ENCODE peak calls at places on chromosomes 4 and X, in six cellular contexts. B, G, A, R, Y and N are unnamed samples.
A peak's percentile ranks its signal among the peaks of the same experiment; 100 is the strongest.

GRCh38 chrX:56253832-56254703 is 21.9 kb downstream of the KLF8 start:
- ATAC-seq in A (no peak), R (no peak), B (peak; percentile 33), Y (no peak), G (no peak), N (no peak)

GRCh38 chr4:150242820-150243458 is 164.7 kb downstream of the DCLK2 start:
- ATAC-seq in R (peak; percentile 80), B (peak; percentile 74), Y (peak; percentile 65), G (peak; percentile 67), A (peak; percentile 74), N (no peak)

GRCh38 chr4:154559141-154559841 is 3.5 kb upstream of the FGB start:
- ATAC-seq in G (peak; percentile 95), Y (peak; percentile 95), A (peak; percentile 66), R (peak; percentile 99), B (peak; percentile 75), N (no peak)

GRCh38 chrX:96729868-96730643 is 45.4 kb downstream of the DIAPH2 start:
- ATAC-seq in G (no peak), R (no peak), B (no peak), A (no peak), Y (no peak), N (no peak)

GRCh38 chr4:158823461-158823873 is 54.6 kb downstream of the FNIP2 start:
- ATAC-seq in A (peak; percentile 31), G (no peak), R (no peak), Y (no peak), B (no peak), N (no peak)

GRCh38 chr4:41331224-41331623 is 74.5 kb downstream of the UCHL1 start:
- ATAC-seq in A (no peak), Y (no peak), G (no peak), R (no peak), B (no peak), N (no peak)

GRCh38 chrX:78822157-78822683 is 74.7 kb downstream of the LPAR4 start:
- ATAC-seq in R (no peak), Y (no peak), A (no peak), G (no peak), B (no peak), N (peak; percentile 50)

GRCh38 chr4:8122746-8123145 is 35.9 kb downstream of the ABLIM2 start:
- ATAC-seq in A (no peak), G (no peak), B (no peak), R (no peak), Y (no peak), N (no peak)

GRCh38 chr4:15681372-15682339 is at the start of gene FAM200B:
- ATAC-seq in R (peak; percentile 88), A (peak; percentile 98), Y (peak; percentile 89), G (peak; percentile 96), B (peak; percentile 95), N (peak; percentile 100)

GRCh38 chrX:25872786-25873185 is 265.4 kb upstream of the MAGEB18 start:
- ATAC-seq in R (no peak), G (no peak), A (no peak), B (no peak), Y (no peak), N (no peak)

GRCh38 chrX:31353095-31353494 is 281.3 kb upstream of the FTHL17 start:
- ATAC-seq in B (no peak), G (no peak), R (no peak), Y (no peak), A (no peak), N (no peak)

GRCh38 chrX:17590892-17591740 is 146.2 kb upstream of the SCML1 start:
- ATAC-seq in A (peak; percentile 90), R (peak; percentile 82), Y (peak; percentile 90), G (peak; percentile 84), B (peak; percentile 70), N (peak; percentile 72)

GRCh38 chr4:127601029-127601428 is 31.7 kb upstream of the INTU start:
- ATAC-seq in Y (no peak), B (no peak), G (no peak), R (no peak), A (no peak), N (no peak)

GRCh38 chrX:53373307-53373706 is 49.1 kb downstream of the SMC1A start:
- ATAC-seq in Y (no peak), A (no peak), R (no peak), G (no peak), B (no peak), N (no peak)

GRCh38 chr4:108849611-108850406 is 87.0 kb upstream of the ETNPPL start:
- ATAC-seq in R (no peak), B (no peak), Y (peak; percentile 68), A (no peak), G (no peak), N (no peak)

GRCh38 chr4:132227349-132228165 is 921.5 kb upstream of the PCDH10 start:
- ATAC-seq in R (peak; percentile 67), A (no peak), Y (peak; percentile 59), G (peak; percentile 99), B (peak; percentile 99), N (no peak)

DNA sequence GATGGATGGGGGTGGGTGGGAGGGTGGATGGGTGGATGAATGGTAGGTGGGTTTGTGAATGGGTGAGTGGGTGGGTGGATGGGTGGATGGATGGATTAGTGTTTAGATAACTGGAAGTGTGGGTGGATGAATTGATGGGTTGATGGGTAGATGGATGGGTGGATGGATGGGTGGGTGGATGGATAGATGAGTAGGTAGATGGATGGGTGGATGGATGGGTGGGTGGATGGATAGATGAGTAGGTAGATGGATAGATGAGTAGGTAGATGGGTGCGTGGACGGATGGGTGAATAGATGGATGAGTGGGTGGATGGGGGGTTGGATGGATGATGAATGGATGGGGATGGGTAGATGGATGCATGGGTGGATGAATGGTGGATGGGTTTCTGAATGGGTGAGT is 20.3 kb upstream of the ASMTL start:
- ATAC-seq in G (no peak), R (no peak), Y (no peak), A (no peak), B (no peak), N (no peak)
- H3K36me3 ChIP-seq in G (no peaks in the 10 kb centered on the region), R (no peaks in the 10 kb centered on the region), Y (peaks cover 6% of the 10 kb centered on the region), A (no peaks in the 10 kb centered on the region), B (no peaks in the 10 kb centered on the region), N (no peaks in the 10 kb centered on the region)

GRCh38 chrX:135420831-135421230 is 913 bp upstream of the SMIM10L2A start:
- ATAC-seq in G (no peak), Y (no peak), B (no peak), A (no peak), R (no peak), N (no peak)

GRCh38 chrX:135421932-135422809 is at the start of gene SMIM10L2A:
- ATAC-seq in A (no peak), R (peak; percentile 83), Y (peak; percentile 77), G (no peak), B (no peak), N (no peak)

GRCh38 chrX:135425026-135425425 is 3.3 kb downstream of the SMIM10L2A start:
- ATAC-seq in G (no peak), A (no peak), B (no peak), Y (no peak), R (no peak), N (no peak)

GRCh38 chrX:135424469-135424868 is 2.7 kb downstream of the SMIM10L2A start:
- ATAC-seq in Y (no peak), G (no peak), R (no peak), B (no peak), A (no peak), N (no peak)

DNA sequence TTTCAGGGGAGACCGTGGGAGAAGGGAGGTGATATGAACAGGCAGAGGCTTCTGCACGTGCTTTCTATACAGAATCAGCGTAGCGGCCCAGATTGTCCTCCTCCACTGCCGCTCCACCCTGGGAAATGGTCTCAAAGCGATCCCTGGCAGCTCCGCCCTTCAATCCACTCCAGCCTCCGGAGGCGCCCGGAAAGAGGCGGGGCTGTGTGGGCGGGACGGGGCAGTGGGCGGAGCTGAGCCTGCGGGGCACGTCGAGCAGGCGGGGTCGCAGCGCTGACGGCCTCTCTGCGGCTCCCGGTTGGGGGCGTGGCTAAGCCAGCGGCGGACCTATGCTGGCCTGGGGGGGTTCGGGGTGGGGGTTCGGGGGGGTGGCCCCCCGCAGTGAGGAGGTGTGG is 210 bp upstream of the SMIM10L2A start:
- ATAC-seq in G (peak; percentile 90), Y (peak; percentile 96), R (peak; percentile 98), A (peak; percentile 97), B (no peak), N (peak; percentile 91)
- TF ChIP-seq POLR2A in G (peak; percentile 45), Y (no peak), R (peak; percentile 30), A (no peak), B (no peak), N (no peak)

GRCh38 chr4:92265066-92265465 is 38.7 kb upstream of the GRID2 start:
- ATAC-seq in G (no peak), R (no peak), B (no peak), A (no peak), Y (no peak), N (no peak)

GRCh38 chr4:92264163-92264562 is 39.6 kb upstream of the GRID2 start:
- ATAC-seq in Y (no peak), A (no peak), R (no peak), B (no peak), G (no peak), N (no peak)

GRCh38 chr4:92263575-92263974 is 40.2 kb upstream of the GRID2 start:
- ATAC-seq in R (no peak), Y (no peak), B (no peak), G (no peak), A (no peak), N (no peak)

GRCh38 chr4:92266521-92266920 is 37.2 kb upstream of the GRID2 start:
- ATAC-seq in Y (no peak), B (no peak), R (no peak), A (no peak), G (no peak), N (no peak)

DNA sequence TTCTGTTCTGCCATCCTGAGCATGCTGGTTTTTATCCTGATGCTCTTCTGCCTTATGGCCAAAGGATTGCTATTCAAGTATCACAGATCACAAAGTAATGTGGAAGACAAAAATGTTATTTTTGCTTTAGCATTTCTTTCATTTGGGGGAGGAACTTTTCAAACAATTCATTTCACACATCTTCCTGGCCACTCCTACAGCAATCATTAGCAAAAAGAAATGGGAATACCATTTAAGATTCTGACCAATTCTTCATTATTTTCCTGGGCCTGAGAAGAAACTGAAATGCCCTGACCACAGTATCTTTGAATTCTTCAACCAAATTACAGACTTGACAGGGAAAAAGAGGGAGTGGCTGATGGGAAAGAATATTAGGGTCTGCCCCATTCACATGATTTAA is 38.0 kb upstream of the GRID2 start:
- ATAC-seq in G (no peak), A (no peak), B (no peak), R (no peak), Y (no peak), N (no peak)
- TF ChIP-seq POLR2AphosphoS5 in G (no peak), A (no peak), B (no peak), R (no peak), Y (no peak), N (no peak)

GRCh38 chr4:146179784-146180405 is 4.4 kb downstream of the LSM6 start:
- ATAC-seq in R (no peak), Y (no peak), B (no peak), A (no peak), G (no peak), N (no peak)

GRCh38 chr4:146182450-146182849 is 6.9 kb downstream of the LSM6 start:
- ATAC-seq in R (no peak), A (no peak), B (no peak), Y (peak; percentile 68), G (no peak), N (no peak)

GRCh38 chr4:146186556-146186955 is 11.0 kb downstream of the LSM6 start:
- ATAC-seq in G (no peak), R (no peak), B (no peak), A (no peak), Y (no peak), N (no peak)

DNA sequence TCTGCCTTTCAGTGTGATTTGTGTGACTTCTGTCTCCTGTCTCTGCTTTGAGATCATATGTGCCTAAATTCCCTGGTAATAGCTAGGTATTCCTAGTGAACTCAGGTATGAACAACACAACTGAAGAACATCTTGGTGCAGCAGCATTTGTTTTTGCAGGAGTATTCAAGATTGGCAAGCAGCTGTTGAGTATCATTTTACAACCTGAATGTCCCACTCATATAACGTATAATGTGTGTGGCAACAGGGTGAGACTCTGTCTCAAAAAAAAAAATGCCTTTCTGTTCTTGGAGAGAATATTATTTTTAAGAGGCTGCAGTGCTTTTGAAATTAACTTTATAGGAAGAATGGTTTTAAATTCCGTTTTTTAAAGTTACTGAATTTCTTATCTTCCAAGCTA is 7.7 kb downstream of the LSM6 start:
- ATAC-seq in A (no peak), B (no peak), R (no peak), Y (no peak), G (no peak), N (no peak)
- H3K36me3 ChIP-seq in A (peaks cover 37% of the 10 kb centered on the region), B (peaks cover 4% of the 10 kb centered on the region), R (peaks cover 51% of the 10 kb centered on the region), Y (peaks cover 10% of the 10 kb centered on the region), G (peaks cover 19% of the 10 kb centered on the region), N (no peaks in the 10 kb centered on the region)